ENCODE peak calls at places on chromosomes 2 and 18, in nine cellular contexts. One of them, this sample, is unnamed.

GRCh38 chr2:190809139-190809764 is 71.4 kb upstream of the GLS start:
- DNase-seq in Jurkat, Clone E6-1: no peak
- DNase-seq in uterus: no peak
- DNase-seq in K562: no peak
- DNase-seq in activated CD8-positive, alpha-beta memory T cell treated with anti-CD3 and anti-CD28 coated beads for 48 hours: no peak
- DNase-seq in epithelial cell of esophagus: no peak
- DNase-seq in PC-3: peak
- DNase-seq in ecto neural progenitor cell: no peak
- DNase-seq in iPS-NIHi11: no peak
- DNase-seq in this sample: no peak

GRCh38 chr2:109222422-109222821 is 93.4 kb downstream of the SH3RF3 start:
- DNase-seq in epithelial cell of esophagus: no peak
- DNase-seq in ecto neural progenitor cell: no peak
- DNase-seq in K562: no peak
- DNase-seq in activated CD8-positive, alpha-beta memory T cell treated with anti-CD3 and anti-CD28 coated beads for 48 hours: no peak
- DNase-seq in Jurkat, Clone E6-1: no peak
- DNase-seq in uterus: no peak
- DNase-seq in iPS-NIHi11: no peak
- DNase-seq in PC-3: no peak
- DNase-seq in this sample: no peak

GRCh38 chr2:198337368-198337767 is 533.0 kb downstream of the PLCL1 start:
- DNase-seq in Jurkat, Clone E6-1: no peak
- DNase-seq in iPS-NIHi11: no peak
- DNase-seq in ecto neural progenitor cell: no peak
- DNase-seq in epithelial cell of esophagus: no peak
- DNase-seq in K562: no peak
- DNase-seq in PC-3: no peak
- DNase-seq in activated CD8-positive, alpha-beta memory T cell treated with anti-CD3 and anti-CD28 coated beads for 48 hours: no peak
- DNase-seq in uterus: no peak
- DNase-seq in this sample: no peak

GRCh38 chr2:29940706-29941105 is 19.3 kb upstream of the ALK start:
- DNase-seq in ecto neural progenitor cell: no peak
- DNase-seq in iPS-NIHi11: no peak
- DNase-seq in PC-3: no peak
- DNase-seq in epithelial cell of esophagus: no peak
- DNase-seq in uterus: peak
- DNase-seq in Jurkat, Clone E6-1: no peak
- DNase-seq in activated CD8-positive, alpha-beta memory T cell treated with anti-CD3 and anti-CD28 coated beads for 48 hours: no peak
- DNase-seq in K562: no peak
- DNase-seq in this sample: no peak

GRCh38 chr2:55224761-55225261 is 7.3 kb downstream of the CLHC1 start:
- DNase-seq in Jurkat, Clone E6-1: no peak
- DNase-seq in K562: no peak
- DNase-seq in iPS-NIHi11: no peak
- DNase-seq in PC-3: no peak
- DNase-seq in activated CD8-positive, alpha-beta memory T cell treated with anti-CD3 and anti-CD28 coated beads for 48 hours: no peak
- DNase-seq in uterus: no peak
- DNase-seq in epithelial cell of esophagus: no peak
- DNase-seq in ecto neural progenitor cell: no peak
- DNase-seq in this sample: no peak

GRCh38 chr2:111053825-111054490 is 66.8 kb upstream of the BCL2L11 start:
- DNase-seq in iPS-NIHi11: no peak
- DNase-seq in K562: no peak
- DNase-seq in Jurkat, Clone E6-1: no peak
- DNase-seq in epithelial cell of esophagus: no peak
- DNase-seq in PC-3: no peak
- DNase-seq in ecto neural progenitor cell: peak
- DNase-seq in uterus: no peak
- DNase-seq in activated CD8-positive, alpha-beta memory T cell treated with anti-CD3 and anti-CD28 coated beads for 48 hours: no peak
- DNase-seq in this sample: peak

GRCh38 chr2:38146917-38147307 is 71.0 kb upstream of the CYP1B1 start:
- DNase-seq in PC-3: peak
- DNase-seq in Jurkat, Clone E6-1: no peak
- DNase-seq in K562: peak
- DNase-seq in ecto neural progenitor cell: no peak
- DNase-seq in epithelial cell of esophagus: peak
- DNase-seq in iPS-NIHi11: peak
- DNase-seq in activated CD8-positive, alpha-beta memory T cell treated with anti-CD3 and anti-CD28 coated beads for 48 hours: no peak
- DNase-seq in uterus: peak
- DNase-seq in this sample: no peak

GRCh38 chr2:172607379-172607928 is 51.6 kb downstream of the PDK1 start:
- DNase-seq in PC-3: no peak
- DNase-seq in epithelial cell of esophagus: peak
- DNase-seq in activated CD8-positive, alpha-beta memory T cell treated with anti-CD3 and anti-CD28 coated beads for 48 hours: no peak
- DNase-seq in Jurkat, Clone E6-1: no peak
- DNase-seq in iPS-NIHi11: no peak
- DNase-seq in uterus: no peak
- DNase-seq in K562: no peak
- DNase-seq in ecto neural progenitor cell: no peak
- DNase-seq in this sample: no peak

GRCh38 chr2:133653116-133653515 is 84.9 kb upstream of the NCKAP5 start:
- DNase-seq in K562: no peak
- DNase-seq in uterus: no peak
- DNase-seq in ecto neural progenitor cell: no peak
- DNase-seq in iPS-NIHi11: no peak
- DNase-seq in activated CD8-positive, alpha-beta memory T cell treated with anti-CD3 and anti-CD28 coated beads for 48 hours: no peak
- DNase-seq in epithelial cell of esophagus: no peak
- DNase-seq in Jurkat, Clone E6-1: no peak
- DNase-seq in PC-3: no peak
- DNase-seq in this sample: no peak

GRCh38 chr18:28124239-28125029 is 52.5 kb downstream of the CDH2 start:
- DNase-seq in uterus: no peak
- DNase-seq in K562: no peak
- DNase-seq in iPS-NIHi11: no peak
- DNase-seq in ecto neural progenitor cell: no peak
- DNase-seq in epithelial cell of esophagus: no peak
- DNase-seq in Jurkat, Clone E6-1: no peak
- DNase-seq in activated CD8-positive, alpha-beta memory T cell treated with anti-CD3 and anti-CD28 coated beads for 48 hours: no peak
- DNase-seq in PC-3: peak
- DNase-seq in this sample: no peak

GRCh38 chr18:29147944-29148343 is 971.0 kb upstream of the CDH2 start:
- DNase-seq in K562: no peak
- DNase-seq in ecto neural progenitor cell: no peak
- DNase-seq in iPS-NIHi11: peak
- DNase-seq in PC-3: peak
- DNase-seq in uterus: no peak
- DNase-seq in Jurkat, Clone E6-1: no peak
- DNase-seq in epithelial cell of esophagus: peak
- DNase-seq in activated CD8-positive, alpha-beta memory T cell treated with anti-CD3 and anti-CD28 coated beads for 48 hours: no peak
- DNase-seq in this sample: no peak

GRCh38 chr2:43206602-43207001 is 19.8 kb downstream of the ZFP36L2 start:
- DNase-seq in uterus: no peak
- DNase-seq in activated CD8-positive, alpha-beta memory T cell treated with anti-CD3 and anti-CD28 coated beads for 48 hours: no peak
- DNase-seq in epithelial cell of esophagus: no peak
- DNase-seq in iPS-NIHi11: no peak
- DNase-seq in ecto neural progenitor cell: no peak
- DNase-seq in K562: no peak
- DNase-seq in Jurkat, Clone E6-1: no peak
- DNase-seq in PC-3: no peak
- DNase-seq in this sample: no peak